ENCODE peak calls at places on chromosomes 12 and 14, in five cellular contexts. Q, O, W, N and Y are unnamed samples.

GRCh38 chr12:40692617-40693502 is 621 bp downstream of the CNTN1 start:
- DNase-seq in O (no peak), Q (peak; percentile 37), N (peak; percentile 10), W (peak; percentile 86), Y (peak; percentile 16)

GRCh38 chr12:79935624-79936040 is 735 bp upstream of the PPP1R12A start:
- DNase-seq in Q (peak; percentile 67), O (no peak), N (no peak), W (no peak), Y (peak; percentile 12)

GRCh38 chr14:99266181-99267178 is 5.5 kb downstream of the BCL11B start:
- DNase-seq in Q (peak; percentile 91), W (peak; percentile 97), O (peak; percentile 52), N (peak; percentile 80), Y (peak; percentile 69)

GRCh38 chr14:50943943-50944646 is at the start of gene PYGL:
- DNase-seq in O (no peak), Q (peak; percentile 89), W (peak; percentile 93), N (peak; percentile 44), Y (peak; percentile 66)

GRCh38 chr14:23379331-23380196 is 2.7 kb downstream of the CMTM5 start:
- DNase-seq in N (peak; percentile 65), Q (peak; percentile 74), W (peak; percentile 90), O (no peak), Y (peak; percentile 75)

GRCh38 chr14:72812292-72812851 is 81.5 kb downstream of the DPF3 start:
- DNase-seq in W (no peak), O (no peak), Q (peak; percentile 15), N (no peak), Y (no peak)

GRCh38 chr14:63840981-63841380 is 11.8 kb upstream of the SYNE2 start:
- DNase-seq in Q (peak; percentile 23), W (no peak), O (no peak), N (no peak), Y (peak; percentile 63)

GRCh38 chr12:19430988-19431387 is 8.3 kb upstream of the AEBP2 start:
- DNase-seq in N (no peak), W (no peak), O (no peak), Q (no peak), Y (no peak)

GRCh38 chr12:108833355-108833733 is 24.0 kb downstream of the SSH1 start:
- DNase-seq in W (no peak), Q (no peak), N (no peak), O (peak; percentile 67), Y (no peak)

GRCh38 chr14:63423889-63424288 is 105.2 kb upstream of the GPHB5 start:
- DNase-seq in W (no peak), O (no peak), N (no peak), Q (no peak), Y (no peak)

GRCh38 chr14:87873741-87874140 is 119.2 kb downstream of the GALC start:
- DNase-seq in O (no peak), N (no peak), W (no peak), Q (no peak), Y (no peak)

GRCh38 chr12:103799504-103800251 is 41.4 kb downstream of the NT5DC3 start:
- DNase-seq in Q (no peak), N (no peak), W (no peak), O (peak; percentile 81), Y (no peak)

GRCh38 chr14:93926209-93926872 is 803 bp upstream of the FAM181A start:
- DNase-seq in W (no peak), N (no peak), O (no peak), Q (peak; percentile 63), Y (no peak)

GRCh38 chr14:101972126-101972785 is 7.9 kb downstream of the DYNC1H1 start:
- DNase-seq in O (peak; percentile 99), W (peak; percentile 96), Q (no peak), N (no peak), Y (no peak)

GRCh38 chr14:70665448-70666363 is 24.0 kb downstream of the TTC9 start:
- DNase-seq in N (no peak), O (no peak), W (no peak), Q (peak; percentile 11), Y (no peak)

GRCh38 chr12:109822951-109823411 is 10.2 kb downstream of the TRPV4 start:
- DNase-seq in N (no peak), W (peak; percentile 87), Q (no peak), O (no peak), Y (no peak)

GRCh38 chr14:103386632-103387329 is 1.6 kb downstream of the MARK3 start:
- DNase-seq in N (no peak), Q (peak; percentile 61), O (no peak), W (no peak), Y (no peak)

GRCh38 chr12:84727964-84728363 is 184.6 kb downstream of the SLC6A15 start:
- DNase-seq in N (no peak), Q (no peak), O (peak; percentile 8), W (no peak), Y (no peak)

GRCh38 chr14:61033024-61033423 is 52.0 kb downstream of the SLC38A6 start:
- DNase-seq in Q (no peak), W (no peak), O (no peak), N (no peak), Y (no peak)

GRCh38 chr12:3698218-3698974 is 54.5 kb downstream of the CRACR2A start:
- DNase-seq in O (peak; percentile 73), Q (peak; percentile 48), W (no peak), N (no peak), Y (peak; percentile 82)

GRCh38 chr12:79233341-79233761 is 368.8 kb downstream of the SYT1 start:
- DNase-seq in W (no peak), Q (no peak), N (no peak), O (no peak), Y (no peak)

GRCh38 chr12:1496162-1496925 is 98.0 kb downstream of the FBXL14 start:
- DNase-seq in N (no peak), Q (no peak), O (no peak), W (peak; percentile 84), Y (no peak)

GRCh38 chr12:20210795-20211194 is 157.5 kb upstream of the PDE3A start:
- DNase-seq in Q (no peak), O (no peak), W (no peak), N (no peak), Y (no peak)

GRCh38 chr14:74712499-74713394 is at the start of the genes AREL1 and FCF1:
- DNase-seq in N (peak; percentile 58), Q (peak; percentile 94), W (peak; percentile 95), O (peak; percentile 81), Y (peak; percentile 72)

GRCh38 chr12:2507811-2508210 is 287.0 kb upstream of the FKBP4 start:
- DNase-seq in W (no peak), Q (peak; percentile 39), N (no peak), O (no peak), Y (no peak)

GRCh38 chr14:95003099-95003960 is 154.0 kb downstream of the DICER1 start:
- DNase-seq in Q (no peak), O (no peak), N (no peak), W (no peak), Y (no peak)

GRCh38 chr12:43824207-43824775 is 11.6 kb upstream of the TMEM117 start:
- DNase-seq in N (no peak), Q (no peak), O (no peak), W (no peak), Y (no peak)

GRCh38 chr12:18352312-18352711 is 91.0 kb downstream of the PIK3C2G start:
- DNase-seq in O (no peak), W (no peak), Q (no peak), N (no peak), Y (no peak)

GRCh38 chr14:99806040-99806439 is 12.8 kb downstream of the EML1 start:
- DNase-seq in O (no peak), Q (no peak), W (peak; percentile 76), N (no peak), Y (no peak)

GRCh38 chr12:67797316-67797741 is 148.8 kb downstream of the DYRK2 start:
- DNase-seq in N (no peak), O (no peak), Q (no peak), W (no peak), Y (no peak)

GRCh38 chr12:22990501-22990900 is 365.5 kb downstream of the ETNK1 start:
- DNase-seq in O (no peak), N (no peak), Q (no peak), W (no peak), Y (no peak)

GRCh38 chr12:41380878-41381277 is 192.8 kb downstream of the PDZRN4 start:
- DNase-seq in Q (no peak), W (no peak), N (no peak), O (no peak), Y (no peak)

GRCh38 chr12:110811972-110812371 is 34.8 kb upstream of the CCDC63 start:
- DNase-seq in Q (no peak), O (no peak), W (no peak), N (no peak), Y (no peak)

GRCh38 chr12:27244680-27245005 is 557 bp downstream of the STK38L start:
- DNase-seq in N (no peak), W (no peak), O (no peak), Q (no peak), Y (no peak)
- TF ChIP-seq CTCF in N (no peak), W (no peak), O (no peak), Q (no peak), Y (no peak)

GRCh38 chr14:59428581-59429012 is 36.6 kb downstream of the GPR135 start:
- DNase-seq in O (peak; percentile 23), Q (no peak), W (no peak), N (no peak), Y (no peak)
- TF ChIP-seq CTCF in O (peak; percentile 43), Q (no peak), W (no peak), N (no peak), Y (no peak)

DNA sequence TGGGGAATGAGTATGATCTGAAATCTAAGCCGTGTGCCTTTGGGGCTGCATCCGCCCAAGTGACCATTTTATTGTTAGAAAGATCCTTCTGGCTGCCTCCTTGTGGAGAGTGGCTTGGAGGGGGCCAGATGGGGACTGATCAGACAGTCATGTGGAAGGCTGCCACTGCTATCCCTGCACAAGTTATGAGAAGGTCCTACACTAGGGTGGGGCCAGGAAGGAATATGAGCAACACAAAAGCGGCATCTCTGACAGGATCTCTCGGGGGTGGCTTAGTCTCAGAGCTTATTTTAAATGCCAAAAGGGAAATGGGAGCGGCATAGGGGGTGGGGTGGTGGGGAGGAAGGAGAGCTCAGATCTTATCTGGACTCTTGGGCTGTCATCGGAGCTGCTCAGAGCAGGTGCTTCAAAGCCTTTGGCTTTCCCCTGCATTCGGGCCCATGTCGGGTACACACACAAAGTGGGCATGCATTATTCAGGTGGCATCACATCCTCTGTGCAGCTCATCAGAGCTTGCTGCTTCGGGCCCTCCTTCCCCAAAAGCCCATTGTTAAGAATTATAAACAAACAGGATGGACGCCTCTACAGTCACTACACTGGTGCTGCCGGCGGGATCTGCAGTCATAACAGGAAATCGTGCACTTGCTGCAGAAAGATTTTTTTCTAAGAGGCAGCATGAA is 805.4 kb downstream of the VRK1 start:
- DNase-seq in O (no peak), W (no peak), N (no peak), Q (no peak), Y (no peak)
- TF ChIP-seq CTCF in O (no peak), W (no peak), N (no peak), Q (no peak), Y (no peak)

GRCh38 chr12:75560167-75560566 is 48.8 kb upstream of the KRR1 start:
- DNase-seq in W (no peak), N (no peak), O (peak; percentile 53), Q (no peak), Y (no peak)
- TF ChIP-seq CTCF in W (no peak), N (peak; percentile 33), O (peak; percentile 64), Q (peak; percentile 26), Y (peak; percentile 60)